ENCODE peak calls at places on chromosomes 13 and 19, in six cellular contexts. X is WTC11, F is IMR-90, U is A549, Q is HepG2, I is K562. D is an unnamed sample.

GRCh38 chr19:13537454-13537853 is 31.2 kb upstream of the CACNA1A start:
- DNase-seq in Q (no peak), I (peak; percentile 13), X (peak; percentile 40), U (no peak), F (no peak), D (no peak)

GRCh38 chr13:38767506-38768265 is 80.8 kb downstream of the FREM2 start:
- DNase-seq in X (no peak), I (no peak), U (no peak), Q (no peak), F (no peak), D (no peak)

GRCh38 chr19:12913011-12913561 is 6.0 kb downstream of the SYCE2 start:
- DNase-seq in U (no peak), I (no peak), F (peak; percentile 42), X (peak; percentile 67), Q (peak; percentile 62), D (peak; percentile 77)

GRCh38 chr19:33740811-33741396 is 55.8 kb upstream of the KCTD15 start:
- DNase-seq in X (peak; percentile 81), I (peak; percentile 70), Q (peak; percentile 31), F (peak; percentile 38), U (peak; percentile 45), D (no peak)

GRCh38 chr19:42505066-42505465 is 23.2 kb downstream of the CEACAM1 start:
- DNase-seq in I (no peak), X (no peak), U (no peak), F (no peak), Q (no peak), D (no peak)

GRCh38 chr13:66375756-66376155 is 854.4 kb downstream of the PCDH9 start:
- DNase-seq in I (no peak), X (no peak), F (peak; percentile 6), U (no peak), Q (no peak), D (peak; percentile 1)

GRCh38 chr19:2199215-2199614 is 35.5 kb downstream of the DOT1L start:
- DNase-seq in Q (no peak), U (peak; percentile 23), X (peak; percentile 62), F (no peak), I (no peak), D (peak; percentile 69)

GRCh38 chr19:41694831-41695635 is 7.0 kb upstream of the CEACAM7 start:
- DNase-seq in U (no peak), Q (no peak), I (no peak), F (no peak), X (no peak), D (no peak)

GRCh38 chr19:46608581-46609345 is 7.6 kb downstream of the CALM3 start:
- DNase-seq in Q (no peak), U (no peak), I (peak; percentile 6), F (no peak), X (peak; percentile 4), D (peak; percentile 5)

GRCh38 chr19:39917561-39918182 is 16.8 kb downstream of the FCGBP start:
- DNase-seq in F (no peak), I (no peak), X (no peak), Q (no peak), U (no peak), D (no peak)

DNA sequence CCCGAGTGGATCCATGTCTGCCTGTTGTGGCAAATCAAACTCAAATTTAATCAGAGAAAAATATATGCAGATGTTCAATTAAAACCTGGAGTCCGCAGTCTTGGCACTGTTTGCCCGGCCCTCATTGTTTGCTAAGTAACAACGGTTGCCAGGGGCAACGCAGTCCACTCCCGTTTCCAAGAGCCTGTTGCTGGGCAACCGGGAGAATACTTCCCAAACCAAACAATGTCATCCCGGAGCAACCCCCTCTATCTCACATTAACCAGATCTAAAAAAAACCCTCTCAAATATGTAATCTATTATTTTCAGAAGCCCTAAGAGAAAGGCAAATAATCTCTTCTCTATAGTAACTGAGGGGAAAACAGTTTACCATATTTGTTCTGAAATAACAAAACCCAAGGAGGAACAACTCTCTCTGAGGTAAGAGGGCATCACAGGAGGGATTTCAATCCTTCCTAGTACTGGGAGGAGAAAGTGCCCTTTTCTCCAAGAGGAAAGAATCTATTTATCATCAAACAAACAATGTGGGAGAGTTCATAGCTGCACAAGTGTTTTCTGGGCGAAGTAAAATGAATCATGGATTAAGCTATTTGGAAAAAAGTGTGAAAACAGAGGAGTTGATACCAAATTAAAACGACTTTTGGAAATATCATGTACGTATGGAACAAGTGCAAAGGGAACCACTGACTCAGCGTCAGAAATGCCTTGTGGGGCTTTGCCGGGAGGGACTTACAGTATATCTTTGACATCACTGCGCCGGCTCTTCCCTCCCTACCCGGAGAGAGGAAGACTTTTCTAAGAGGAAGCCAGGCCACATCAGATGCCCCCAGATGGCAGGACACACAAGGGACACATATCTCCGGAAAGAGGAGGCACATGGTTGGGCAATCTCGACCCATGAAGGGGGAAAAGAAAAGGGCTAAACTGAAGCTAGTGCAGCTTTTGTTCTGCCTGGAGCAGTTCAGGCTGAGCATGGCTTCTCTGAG is 43.3 kb downstream of the RFX2 start:
- DNase-seq in X (peak; percentile 87), F (peak; percentile 86), I (peak; percentile 58), Q (peak; percentile 97), U (peak; percentile 96), D (peak; percentile 90)
- TF ChIP-seq USF2 in X (no peak), F (no peak), I (no peak), Q (no peak), U (no peak), D (no peak)

GRCh38 chr13:98782654-98783053 is 30.2 kb upstream of the SLC15A1 start:
- DNase-seq in F (no peak), I (no peak), X (no peak), Q (no peak), U (no peak), D (no peak)
- TF ChIP-seq USF2 in F (no peak), I (no peak), X (no peak), Q (no peak), U (no peak), D (no peak)

DNA sequence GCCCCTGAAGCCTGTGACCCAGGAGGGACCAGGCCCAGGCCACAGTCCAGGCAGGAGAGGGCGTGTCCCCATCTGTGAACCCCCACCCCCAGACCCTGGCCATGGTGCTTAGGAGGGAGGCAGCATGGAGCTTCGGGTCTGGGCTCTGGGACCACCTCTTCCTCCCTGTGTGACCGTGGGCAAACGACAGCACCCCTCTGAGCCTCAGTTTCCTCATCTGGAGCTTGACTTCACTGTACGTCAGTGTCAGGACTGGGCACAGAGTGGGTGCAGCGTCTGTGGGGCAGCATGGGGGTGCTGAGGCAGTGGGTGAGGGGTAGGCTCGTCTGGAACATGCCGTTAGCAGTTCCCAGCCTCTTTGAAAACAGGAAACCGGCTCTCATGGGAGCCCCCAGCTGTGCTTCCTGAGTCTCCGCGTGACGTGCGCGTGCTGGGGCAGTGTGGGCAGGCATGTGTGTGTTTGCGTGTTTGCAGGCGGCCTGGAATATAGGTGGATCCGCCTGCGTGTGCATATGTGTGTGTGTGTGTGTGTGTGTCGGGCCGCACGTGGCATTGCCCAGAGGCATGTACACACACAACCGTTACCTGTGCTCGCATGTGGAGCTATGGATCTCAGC is 15.7 kb downstream of the ARRDC2 start:
- DNase-seq in X (no peak), U (no peak), F (no peak), I (peak; percentile 50), Q (no peak), D (no peak)
- TF ChIP-seq USF2 in X (no peak), U (no peak), F (no peak), I (no peak), Q (no peak), D (no peak)

GRCh38 chr19:58047672-58048071 is 11.4 kb upstream of the ZNF135 start:
- DNase-seq in F (no peak), U (no peak), Q (no peak), I (no peak), X (no peak), D (no peak)
- TF ChIP-seq USF2 in F (no peak), U (no peak), Q (no peak), I (no peak), X (no peak), D (no peak)

DNA sequence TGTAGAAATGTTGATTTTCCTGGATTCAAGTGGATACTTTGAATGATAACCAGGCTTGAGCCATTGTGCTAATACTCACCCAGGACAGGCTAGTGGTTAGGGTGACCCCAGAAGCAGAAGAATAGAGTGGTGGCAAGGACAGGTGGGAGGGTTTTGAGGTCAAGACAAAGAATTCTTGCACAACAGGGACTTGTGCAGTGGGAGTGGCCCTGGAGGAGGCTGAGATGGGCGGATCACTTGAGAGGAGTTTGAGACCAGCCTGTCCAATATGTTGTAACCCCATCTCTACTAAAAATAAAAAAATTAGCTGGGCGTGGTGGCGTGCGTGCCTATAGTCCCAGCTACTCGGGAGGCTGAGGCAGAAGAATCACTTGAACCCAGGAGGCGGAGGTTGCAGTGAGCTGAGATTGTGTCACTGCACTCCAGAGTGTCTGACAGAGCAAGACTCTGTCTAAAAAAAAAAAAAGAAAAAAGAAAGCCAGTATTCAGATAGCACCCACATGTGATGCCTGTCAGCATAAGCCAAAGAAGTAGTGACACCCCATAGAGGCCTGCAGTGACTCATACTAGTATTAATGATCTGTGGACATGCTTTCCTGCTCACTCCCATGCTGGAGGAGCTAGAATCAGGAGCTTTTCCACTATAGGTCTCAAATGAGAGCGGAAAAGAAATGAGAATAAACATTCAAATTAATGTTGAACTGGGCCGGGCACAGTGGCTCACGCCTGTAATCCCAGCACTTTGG is 78.7 kb downstream of the RNF17 start:
- DNase-seq in Q (no peak), U (no peak), F (no peak), I (no peak), X (no peak), D (no peak)
- TF ChIP-seq USF2 in Q (no peak), U (no peak), F (no peak), I (no peak), X (no peak), D (no peak)